ENCODE peak calls at places on chromosomes 3 and 15, in seven cellular contexts. T is cardiac muscle cell, V is Peyer's patch, E is ovary, C is psoas muscle, M is transverse colon, K is right lobe of liver. W is an unnamed sample. For H3K4me1, the result is how much of the 10 kb centered on the place peaks cover.

GRCh38 chr3:148540266-148540665 is 157.4 kb upstream of the AGTR1 start:
- DNase-seq in V (no peak), T (no peak), M (no peak), K (no peak), C (no peak), E (no peak), W (no peak)

GRCh38 chr3:17420668-17421067 is 321.8 kb downstream of the TBC1D5 start:
- DNase-seq in V (no peak), K (no peak), C (no peak), T (no peak), E (no peak), M (no peak), W (no peak)

GRCh38 chr15:83127547-83128150 is 20.2 kb downstream of the TM6SF1 start:
- DNase-seq in E (no peak), C (no peak), T (no peak), M (no peak), K (no peak), V (no peak), W (no peak)

GRCh38 chr15:72892986-72893385 is 109.4 kb upstream of the ADPGK start:
- DNase-seq in K (no peak), C (no peak), T (no peak), M (no peak), E (no peak), V (no peak), W (no peak)

GRCh38 chr3:127580327-127581060 is 10.0 kb downstream of the TPRA1 start:
- DNase-seq in V (no peak), M (no peak), E (no peak), T (no peak), C (no peak), K (no peak), W (no peak)

GRCh38 chr3:12662593-12663310 is 1.2 kb downstream of the RAF1 start:
- DNase-seq in E (peak), T (peak), K (peak), M (peak), C (peak), V (no peak), W (peak)

GRCh38 chr15:34318277-34319079 is 19.1 kb downstream of the SLC12A6 start:
- DNase-seq in C (peak), E (peak), K (peak), V (peak), T (peak), M (peak), W (peak)

GRCh38 chr3:135169651-135170050 is 374.6 kb downstream of the EPHB1 start:
- DNase-seq in V (no peak), T (no peak), K (no peak), E (no peak), M (no peak), C (no peak), W (no peak)

GRCh38 chr3:29642393-29643033 is 361.6 kb downstream of the RBMS3 start:
- DNase-seq in V (no peak), E (peak), K (no peak), T (peak), C (peak), M (peak), W (no peak)

GRCh38 chr15:70806992-70807712 is 43.8 kb upstream of the UACA start:
- DNase-seq in E (peak), C (peak), M (peak), K (peak), T (peak), V (peak), W (no peak)

GRCh38 chr3:69085543-69086132 is 901 bp downstream of the ARL6IP5 start:
- DNase-seq in V (no peak), E (peak), C (peak), T (peak), M (peak), K (peak), W (no peak)

GRCh38 chr3:188153498-188153948 is 434 bp upstream of the LPP start:
- DNase-seq in K (peak), T (peak), E (peak), M (peak), V (peak), C (peak), W (peak)

GRCh38 chr3:128062033-128062745 is 10.0 kb downstream of the SEC61A1 start:
- DNase-seq in V (no peak), T (no peak), C (no peak), M (no peak), K (no peak), E (no peak), W (no peak)

GRCh38 chr15:59995568-59996349 is 8.4 kb upstream of the FOXB1 start:
- DNase-seq in K (no peak), V (no peak), T (no peak), C (no peak), M (no peak), E (no peak), W (no peak)

GRCh38 chr15:92231461-92231860 is 162.2 kb upstream of the ST8SIA2 start:
- DNase-seq in M (no peak), C (no peak), K (no peak), T (no peak), V (no peak), E (no peak), W (no peak)

GRCh38 chr3:179513867-179514266 is 48.9 kb upstream of the ACTL6A start:
- DNase-seq in V (no peak), C (no peak), T (no peak), M (no peak), E (no peak), K (no peak), W (no peak)

GRCh38 chr3:153970047-153970446 is 151.1 kb upstream of the ARHGEF26 start:
- DNase-seq in M (no peak), E (no peak), V (no peak), K (no peak), T (no peak), C (no peak), W (no peak)

GRCh38 chr3:149717391-149718056 is 34.8 kb downstream of the COMMD2 start:
- DNase-seq in E (peak), T (peak), C (no peak), M (peak), V (no peak), K (no peak), W (peak)

GRCh38 chr15:59013246-59013645 is 25.8 kb downstream of the RNF111 start:
- DNase-seq in C (no peak), T (no peak), K (no peak), M (no peak), V (no peak), E (no peak), W (no peak)

GRCh38 chr15:39594056-39594763 is 13.3 kb downstream of the THBS1 start:
- DNase-seq in E (no peak), K (no peak), C (no peak), T (peak), V (no peak), M (peak), W (no peak)
- H3K4me1 ChIP-seq in E (under half), K (under half), C (under half), T (under half), V (under half), M (under half), W (under half)

DNA sequence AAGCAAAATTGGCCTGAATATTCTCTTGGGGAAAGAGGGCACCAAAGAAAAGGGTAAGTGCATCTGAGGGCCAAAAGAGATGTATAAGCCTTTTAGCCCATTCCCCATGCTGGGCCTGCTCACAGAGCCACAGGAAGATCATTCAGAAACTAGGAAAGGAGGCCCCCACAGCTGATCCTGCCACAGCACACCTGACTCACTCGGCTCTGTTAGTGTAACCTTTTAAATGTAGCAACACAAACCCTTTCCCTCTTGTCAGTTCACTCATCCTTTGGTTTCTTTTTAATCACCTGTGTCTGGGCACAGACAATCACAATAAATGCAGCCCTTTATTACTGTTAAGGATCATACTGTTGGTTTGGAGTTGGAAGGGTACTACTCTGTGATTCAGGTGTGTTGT is 69.9 kb downstream of the PDCD6IP start:
- DNase-seq in V (no peak), C (no peak), T (no peak), E (no peak), K (no peak), M (no peak), W (no peak)
- H3K4me1 ChIP-seq in V (under half), C (under half), T (under half), E (under half), K (under half), M (under half), W (under half)

GRCh38 chr3:177109688-177110087 is 87.6 kb downstream of the TBL1XR1 start:
- DNase-seq in E (no peak), V (no peak), M (no peak), C (no peak), T (no peak), K (no peak), W (no peak)

GRCh38 chr3:177111541-177111949 is 85.7 kb downstream of the TBL1XR1 start:
- DNase-seq in E (no peak), T (no peak), M (no peak), K (no peak), C (no peak), V (no peak), W (no peak)

GRCh38 chr3:177107840-177108239 is 89.4 kb downstream of the TBL1XR1 start:
- DNase-seq in K (no peak), E (no peak), M (no peak), C (no peak), V (no peak), T (no peak), W (no peak)

GRCh38 chr3:177108648-177109047 is 88.6 kb downstream of the TBL1XR1 start:
- DNase-seq in K (no peak), T (no peak), M (no peak), E (no peak), V (no peak), C (no peak), W (no peak)

GRCh38 chr3:177110308-177111254 is 86.7 kb downstream of the TBL1XR1 start:
- DNase-seq in V (no peak), C (no peak), M (no peak), K (no peak), E (no peak), T (no peak), W (no peak)
- H3K4me1 ChIP-seq in V (under half), C (half or more), M (under half), K (under half), E (under half), T (under half), W (under half)

DNA sequence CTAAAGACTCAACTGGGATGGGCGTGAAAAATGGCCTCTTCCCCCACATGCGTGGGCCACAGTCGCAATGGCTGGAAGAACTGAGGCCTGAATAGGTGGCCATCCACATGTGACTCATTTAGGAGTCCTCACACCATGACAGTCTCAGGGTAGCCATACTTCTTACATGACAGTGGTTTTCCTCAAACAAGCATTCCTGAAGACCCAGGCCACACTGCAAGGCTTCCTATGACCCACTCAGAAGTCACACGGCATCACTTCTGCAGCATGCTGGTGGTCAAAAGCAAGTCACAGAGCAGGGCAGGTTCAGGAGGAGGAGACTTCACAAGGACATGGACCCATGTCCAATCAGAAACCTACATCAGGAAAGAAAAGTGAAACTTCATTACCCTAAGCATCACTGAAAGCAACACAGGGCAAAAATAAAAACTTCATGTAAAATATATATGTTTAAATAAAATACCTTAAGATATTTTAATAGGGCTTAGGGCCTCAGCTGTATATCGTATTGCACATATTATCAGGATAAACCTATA is 257.1 kb downstream of the OPA1 start:
- DNase-seq in C (no peak), T (no peak), K (no peak), E (no peak), V (no peak), M (no peak), W (no peak)
- H3K4me1 ChIP-seq in C (under half), T (under half), K (under half), E (under half), V (under half), M (under half), W (under half)

DNA sequence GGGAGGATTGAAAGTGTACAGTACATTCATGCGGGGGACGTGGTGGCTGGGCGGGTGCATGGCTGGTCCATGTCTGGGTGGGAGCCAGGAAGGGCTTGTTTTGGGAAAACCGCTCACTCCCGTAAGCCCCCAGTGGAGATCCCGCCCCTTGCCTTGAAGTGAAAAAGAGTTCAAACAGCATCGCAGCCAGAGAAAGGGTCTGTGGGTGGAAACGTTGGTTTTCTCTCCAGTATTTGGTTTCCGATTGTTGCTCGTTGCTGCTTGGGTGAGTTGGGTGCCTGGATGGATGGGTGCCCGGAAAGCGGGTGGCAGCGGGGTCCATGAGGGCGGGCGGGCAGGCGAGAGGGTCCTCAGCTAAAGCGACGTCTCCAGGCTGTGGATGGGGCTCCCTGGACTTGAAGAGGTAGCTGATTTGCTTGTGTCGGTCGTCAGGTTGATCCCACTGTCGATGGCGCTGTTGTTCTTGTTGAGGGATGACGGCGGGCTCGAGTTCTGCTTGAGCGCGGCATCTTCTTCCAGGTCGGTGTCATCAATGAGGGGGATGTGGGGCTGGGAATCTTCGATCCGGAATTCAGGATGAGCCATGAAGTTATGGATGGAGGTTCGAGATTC is 7.7 kb upstream of the SEC13 start:
- DNase-seq in C (no peak), T (no peak), K (peak), M (no peak), V (no peak), E (no peak), W (peak)
- H3K4me1 ChIP-seq in C (under half), T (under half), K (under half), M (under half), V (under half), E (under half), W (under half)

GRCh38 chr3:109918740-109919139 is 581.4 kb upstream of the DPPA4 start:
- DNase-seq in C (no peak), V (no peak), M (no peak), T (no peak), E (no peak), K (no peak), W (no peak)

GRCh38 chr3:109923431-109923830 is 586.1 kb upstream of the DPPA4 start:
- DNase-seq in K (no peak), E (no peak), M (no peak), V (no peak), T (no peak), C (no peak), W (no peak)

GRCh38 chr3:109921509-109921908 is 584.2 kb upstream of the DPPA4 start:
- DNase-seq in K (no peak), V (no peak), T (no peak), M (no peak), E (no peak), C (no peak), W (no peak)

GRCh38 chr3:109922898-109923297 is 585.6 kb upstream of the DPPA4 start:
- DNase-seq in M (no peak), E (no peak), T (no peak), C (no peak), K (no peak), V (no peak), W (no peak)

GRCh38 chr3:109920749-109921148 is 583.4 kb upstream of the DPPA4 start:
- DNase-seq in M (no peak), T (no peak), C (no peak), K (no peak), V (no peak), E (no peak), W (no peak)
- H3K4me1 ChIP-seq in M (under half), T (under half), C (under half), K (under half), V (under half), E (under half), W (under half)

DNA sequence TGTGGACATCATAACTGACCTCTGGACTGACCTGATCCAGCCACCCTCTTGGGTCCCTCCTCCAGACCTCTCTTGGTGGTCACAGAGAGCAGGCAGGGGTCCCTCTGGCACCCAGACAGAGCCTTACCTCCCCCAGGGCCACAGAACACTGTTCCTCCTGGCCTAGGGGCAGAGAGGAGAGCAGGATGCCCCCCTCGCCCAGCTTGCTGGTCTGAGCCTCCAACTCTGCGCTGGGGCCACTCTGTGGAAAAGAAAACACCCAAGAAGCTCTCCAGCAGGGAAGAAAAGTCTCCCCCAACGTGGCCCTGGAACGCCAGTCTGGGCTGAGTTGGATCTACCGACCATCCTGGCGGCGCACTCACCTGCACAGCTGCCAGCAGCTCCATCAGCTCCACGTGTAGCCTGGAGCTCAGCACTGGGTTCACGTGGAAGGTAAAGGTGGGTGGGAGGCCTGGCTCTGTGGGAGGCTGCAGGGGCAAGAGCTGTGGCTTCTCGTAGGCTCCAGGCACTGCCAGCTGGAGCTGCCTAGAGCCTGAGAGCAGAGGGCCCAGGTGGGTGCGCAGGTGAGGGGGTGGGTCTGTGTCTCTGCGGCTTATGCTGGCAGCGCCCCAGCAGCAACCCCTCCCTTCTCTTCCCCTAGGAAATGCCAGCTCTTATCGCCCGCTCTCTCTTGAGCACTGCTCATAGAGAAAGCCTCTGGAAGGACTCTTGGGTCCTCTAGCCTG is 6.0 kb downstream of the PLA2G4F start:
- DNase-seq in C (no peak), T (no peak), E (no peak), M (no peak), V (no peak), K (no peak), W (no peak)
- H3K4me1 ChIP-seq in C (under half), T (under half), E (under half), M (under half), V (under half), K (under half), W (under half)